ENCODE peak calls at places on chromosomes 16 and 17, in four cellular contexts. One of them, this sample, is unnamed.

GRCh38 chr17:42581744-42582270 is 4.3 kb upstream of the PSMC3IP start:
- DNase-seq in K562: no peak
- DNase-seq in SK-N-SH: no peak
- DNase-seq in GM12878: no peak
- DNase-seq in this sample: no peak

GRCh38 chr16:6684076-6684673 is 648.5 kb upstream of the RBFOX1 start:
- DNase-seq in SK-N-SH: peak
- DNase-seq in K562: peak
- DNase-seq in GM12878: no peak
- DNase-seq in this sample: no peak

GRCh38 chr16:88591577-88592021 is 21.4 kb downstream of the ZC3H18 start:
- DNase-seq in GM12878: peak
- DNase-seq in K562: no peak
- DNase-seq in SK-N-SH: no peak
- DNase-seq in this sample: no peak

GRCh38 chr16:1530349-1530882 is 3.0 kb upstream of the TMEM204 start:
- DNase-seq in SK-N-SH: no peak
- DNase-seq in GM12878: no peak
- DNase-seq in K562: no peak
- DNase-seq in this sample: no peak

GRCh38 chr16:13906426-13907089 is 13.4 kb upstream of the ERCC4 start:
- DNase-seq in K562: no peak
- DNase-seq in GM12878: no peak
- DNase-seq in SK-N-SH: no peak
- DNase-seq in this sample: no peak

GRCh38 chr16:46690281-46691178 is 1.1 kb downstream of the ORC6 start:
- DNase-seq in GM12878: no peak
- DNase-seq in K562: no peak
- DNase-seq in SK-N-SH: no peak
- DNase-seq in this sample: no peak

GRCh38 chr16:26795184-26795583 is 271.5 kb upstream of the C16orf82 start:
- DNase-seq in SK-N-SH: no peak
- DNase-seq in GM12878: no peak
- DNase-seq in K562: peak
- DNase-seq in this sample: peak

GRCh38 chr17:10013360-10014112 is 108.5 kb upstream of the RCVRN start:
- DNase-seq in K562: no peak
- DNase-seq in GM12878: peak
- DNase-seq in SK-N-SH: no peak
- DNase-seq in this sample: no peak

GRCh38 chr16:5041604-5042133 is 7.9 kb upstream of the NAGPA start:
- DNase-seq in K562: no peak
- DNase-seq in GM12878: peak
- DNase-seq in SK-N-SH: no peak
- DNase-seq in this sample: no peak

GRCh38 chr17:80123791-80124190 is 22.4 kb downstream of the GAA start:
- DNase-seq in GM12878: no peak
- DNase-seq in SK-N-SH: no peak
- DNase-seq in K562: no peak
- DNase-seq in this sample: no peak

GRCh38 chr17:79838541-79839274 is 532 bp downstream of the CBX4 start:
- DNase-seq in GM12878: no peak
- DNase-seq in SK-N-SH: peak
- DNase-seq in K562: peak
- DNase-seq in this sample: peak

GRCh38 chr17:64297467-64298088 is 34.5 kb upstream of the TEX2 start:
- DNase-seq in K562: no peak
- DNase-seq in SK-N-SH: no peak
- DNase-seq in GM12878: no peak
- DNase-seq in this sample: no peak

GRCh38 chr17:65123757-65124675 is 13.2 kb upstream of the RGS9 start:
- DNase-seq in GM12878: no peak
- DNase-seq in K562: no peak
- DNase-seq in SK-N-SH: no peak
- DNase-seq in this sample: no peak

GRCh38 chr16:67841198-67841815 is 813 bp upstream of the THAP11 start:
- DNase-seq in GM12878: no peak
- DNase-seq in K562: no peak
- DNase-seq in SK-N-SH: no peak
- DNase-seq in this sample: no peak

GRCh38 chr17:29914819-29915537 is 15.1 kb downstream of the SSH2 start:
- DNase-seq in SK-N-SH: no peak
- DNase-seq in GM12878: no peak
- DNase-seq in K562: no peak
- DNase-seq in this sample: no peak

GRCh38 chr16:75620326-75621169 is 2.5 kb downstream of the ADAT1 start:
- DNase-seq in GM12878: no peak
- DNase-seq in K562: peak
- DNase-seq in SK-N-SH: no peak
- DNase-seq in this sample: no peak
- TF ChIP-seq USF1 in GM12878: no peak
- TF ChIP-seq USF1 in K562: no peak
- TF ChIP-seq USF1 in SK-N-SH: no peak
- TF ChIP-seq USF1 in this sample: no peak

GRCh38 chr17:17151962-17152361 is 54.2 kb downstream of the PLD6 start:
- DNase-seq in SK-N-SH: no peak
- DNase-seq in GM12878: no peak
- DNase-seq in K562: no peak
- DNase-seq in this sample: no peak
- TF ChIP-seq USF1 in SK-N-SH: no peak
- TF ChIP-seq USF1 in GM12878: no peak
- TF ChIP-seq USF1 in K562: no peak
- TF ChIP-seq USF1 in this sample: no peak

DNA sequence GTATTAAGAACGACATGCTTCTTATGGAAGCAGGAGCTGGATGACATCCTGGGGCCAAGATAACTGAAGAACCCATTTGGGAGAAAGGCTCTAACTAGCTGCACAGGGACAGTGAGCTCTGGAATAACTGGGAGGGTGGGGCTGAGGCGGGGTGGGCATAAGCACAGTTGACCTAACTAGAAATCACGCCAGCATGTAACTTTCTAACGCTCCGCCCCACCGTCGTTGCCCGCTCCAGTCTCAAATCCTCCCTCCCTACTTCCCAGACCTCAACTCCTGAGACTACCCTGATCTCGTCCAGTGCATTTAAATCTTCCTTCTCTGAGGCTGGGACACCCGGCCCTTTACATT is 436 bp downstream of the PHB1 start:
- DNase-seq in K562: peak
- DNase-seq in SK-N-SH: no peak
- DNase-seq in GM12878: no peak
- DNase-seq in this sample: no peak
- TF ChIP-seq USF1 in K562: no peak
- TF ChIP-seq USF1 in SK-N-SH: no peak
- TF ChIP-seq USF1 in GM12878: no peak
- TF ChIP-seq USF1 in this sample: no peak

GRCh38 chr17:58402679-58403078 is 14.7 kb downstream of the RNF43 start:
- DNase-seq in GM12878: no peak
- DNase-seq in K562: no peak
- DNase-seq in SK-N-SH: no peak
- DNase-seq in this sample: peak
- TF ChIP-seq USF1 in GM12878: no peak
- TF ChIP-seq USF1 in K562: no peak
- TF ChIP-seq USF1 in SK-N-SH: no peak
- TF ChIP-seq USF1 in this sample: no peak

DNA sequence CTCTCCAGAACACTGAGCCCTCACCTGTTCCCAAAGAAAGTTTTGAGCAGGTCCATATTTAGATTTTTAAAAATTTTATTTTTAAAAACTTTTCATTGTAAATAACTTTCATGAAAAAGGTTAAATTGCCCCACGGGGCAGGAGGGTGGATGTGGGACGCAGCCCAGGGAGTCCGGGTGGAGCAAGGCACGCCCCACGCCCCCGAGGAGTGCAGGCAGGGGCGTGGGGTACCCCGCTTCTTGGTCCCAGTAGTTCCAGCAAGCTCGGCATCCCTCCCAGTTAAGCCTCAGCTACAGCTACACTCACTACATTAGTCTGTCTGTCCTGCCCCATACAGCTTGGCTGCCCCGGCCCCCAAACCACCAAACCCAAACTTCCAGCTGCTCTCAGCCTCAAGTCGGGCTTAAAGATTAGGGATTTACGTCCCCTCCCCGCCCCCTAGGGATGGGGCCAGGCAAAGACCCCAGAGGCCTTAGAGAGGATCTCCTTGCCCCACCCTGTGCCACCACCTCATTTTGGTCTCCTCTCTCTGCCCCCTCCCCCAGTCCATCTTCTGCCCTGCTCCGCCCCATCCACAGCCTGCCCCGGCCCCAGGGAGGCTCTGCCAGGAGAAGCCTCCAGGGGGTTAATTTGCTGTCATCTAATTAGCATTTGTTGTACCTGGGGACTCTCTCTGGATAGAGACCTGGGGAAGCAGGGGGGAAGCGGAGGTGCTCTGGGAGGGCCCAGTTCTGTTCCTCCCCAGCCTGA is 4.6 kb downstream of the FOXJ1 start:
- DNase-seq in SK-N-SH: peak
- DNase-seq in K562: no peak
- DNase-seq in GM12878: no peak
- DNase-seq in this sample: peak
- TF ChIP-seq USF1 in SK-N-SH: no peak
- TF ChIP-seq USF1 in K562: no peak
- TF ChIP-seq USF1 in GM12878: no peak
- TF ChIP-seq USF1 in this sample: no peak

GRCh38 chr17:34692932-34693331 is 113.5 kb downstream of the TMEM132E start:
- DNase-seq in GM12878: no peak
- DNase-seq in SK-N-SH: no peak
- DNase-seq in K562: no peak
- DNase-seq in this sample: no peak
- TF ChIP-seq USF1 in GM12878: no peak
- TF ChIP-seq USF1 in SK-N-SH: no peak
- TF ChIP-seq USF1 in K562: no peak
- TF ChIP-seq USF1 in this sample: no peak

This sample was measured in WTC11.